ENCODE peak calls at places on chromosomes 5 and 9, in seven cellular contexts. J is A549, S is HCT116, Q is endothelial cell of umbilical vein, I is GM12878, V is K562, E is HepG2. X is an unnamed sample.

GRCh38 chr9:4549751-4550295 is 59.6 kb downstream of the SLC1A1 start:
- DNase-seq in S (no peak), Q (peak; percentile 53), J (no peak), V (no peak), I (no peak), E (no peak), X (no peak)

GRCh38 chr5:90916947-90917800 is 358.6 kb downstream of the ADGRV1 start:
- DNase-seq in I (no peak), J (no peak), S (no peak), Q (peak; percentile 79), V (no peak), E (no peak), X (no peak)

GRCh38 chr5:104611419-104611818 is 1048.8 kb upstream of the NUDT12 start:
- DNase-seq in I (no peak), E (no peak), Q (peak; percentile 3), J (no peak), S (no peak), V (no peak), X (no peak)

GRCh38 chr5:170626507-170627150 is 122.8 kb downstream of the KCNIP1 start:
- DNase-seq in E (no peak), I (no peak), S (no peak), J (no peak), Q (no peak), V (no peak), X (no peak)

GRCh38 chr5:1987471-1987870 is 104.7 kb upstream of the IRX4 start:
- DNase-seq in E (no peak), Q (no peak), V (no peak), S (no peak), I (no peak), J (no peak), X (no peak)

GRCh38 chr9:5514608-5515260 is 4.4 kb downstream of the PDCD1LG2 start:
- DNase-seq in Q (no peak), E (no peak), V (no peak), J (no peak), S (no peak), I (peak; percentile 77), X (no peak)

GRCh38 chr9:99531313-99531712 is 290.4 kb upstream of the NR4A3 start:
- DNase-seq in Q (no peak), E (no peak), S (no peak), J (no peak), I (no peak), V (no peak), X (no peak)

GRCh38 chr5:102090770-102091169 is 205.3 kb downstream of the SLCO4C1 start:
- DNase-seq in S (peak; percentile 36), Q (no peak), E (peak; percentile 77), I (no peak), J (no peak), V (peak; percentile 14), X (peak; percentile 47)

GRCh38 chr9:78035369-78035993 is 3.9 kb upstream of the GNAQ start:
- DNase-seq in I (peak; percentile 7), Q (peak; percentile 88), S (peak; percentile 65), E (peak; percentile 69), V (peak; percentile 45), J (peak; percentile 40), X (peak; percentile 89)

GRCh38 chr5:174058433-174059122 is 13.1 kb downstream of the NSG2 start:
- DNase-seq in J (no peak), I (no peak), V (no peak), S (no peak), E (no peak), Q (no peak), X (no peak)

GRCh38 chr5:77935516-77936364 is 159.6 kb upstream of the TBCA start:
- DNase-seq in Q (no peak), E (no peak), S (no peak), V (no peak), I (peak; percentile 44), J (no peak), X (peak; percentile 90)

GRCh38 chr5:152956943-152957613 is 533.4 kb upstream of the GRIA1 start:
- DNase-seq in J (no peak), E (no peak), I (no peak), V (no peak), Q (no peak), S (no peak), X (no peak)

GRCh38 chr9:137224850-137225694 is at the start of gene CYSRT1:
- DNase-seq in I (no peak), E (no peak), Q (no peak), S (no peak), J (no peak), V (peak; percentile 27), X (no peak)

GRCh38 chr9:89387970-89388867 is 69.9 kb downstream of the SECISBP2 start:
- DNase-seq in V (no peak), E (peak; percentile 65), J (no peak), Q (no peak), S (no peak), I (no peak), X (peak; percentile 96)

GRCh38 chr9:128104171-128104618 is 23.3 kb downstream of the PTGES2 start:
- DNase-seq in I (no peak), S (no peak), E (peak; percentile 87), J (no peak), Q (peak; percentile 58), V (no peak), X (no peak)

GRCh38 chr5:166639151-166639550 is 1652.3 kb upstream of the WWC1 start:
- DNase-seq in Q (no peak), E (no peak), S (no peak), J (no peak), I (no peak), V (no peak), X (no peak)

GRCh38 chr9:115601456-115601855 is 483.5 kb upstream of the TNC start:
- DNase-seq in Q (no peak), V (no peak), I (no peak), E (no peak), J (no peak), S (no peak), X (no peak)

GRCh38 chr5:45507174-45507573 is 189.0 kb downstream of the HCN1 start:
- DNase-seq in I (no peak), J (no peak), Q (peak; percentile 78), S (no peak), E (no peak), V (no peak), X (no peak)

DNA sequence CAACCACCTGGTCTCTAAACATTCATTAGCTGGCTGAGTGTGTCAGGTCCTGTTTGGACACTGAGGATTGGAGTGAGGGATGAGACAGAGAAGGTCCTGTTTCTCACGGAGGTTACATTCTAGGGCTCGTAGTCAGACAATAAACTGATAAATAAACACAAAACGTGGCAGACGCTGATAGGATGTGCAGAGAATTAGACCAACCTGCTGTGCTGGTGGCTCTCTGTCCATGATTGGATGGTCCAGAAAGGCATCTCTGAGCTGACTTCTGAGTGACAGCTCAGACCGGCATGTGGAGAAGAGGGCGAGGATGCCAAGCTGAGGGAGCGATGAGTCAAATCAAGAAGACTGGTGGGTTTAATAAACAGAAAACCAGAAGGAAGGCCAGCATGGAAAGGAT is 132.3 kb upstream of the TAF11L2 start:
- DNase-seq in S (no peak), E (no peak), J (peak; percentile 42), V (no peak), I (no peak), Q (no peak), X (no peak)
- H3K4me3 ChIP-seq in S (no peak overlapping the region), E (no peak overlapping the region), J (no peak overlapping the region), V (no peak overlapping the region), I (no peak overlapping the region), Q (no peak overlapping the region), X (no peak overlapping the region)

DNA sequence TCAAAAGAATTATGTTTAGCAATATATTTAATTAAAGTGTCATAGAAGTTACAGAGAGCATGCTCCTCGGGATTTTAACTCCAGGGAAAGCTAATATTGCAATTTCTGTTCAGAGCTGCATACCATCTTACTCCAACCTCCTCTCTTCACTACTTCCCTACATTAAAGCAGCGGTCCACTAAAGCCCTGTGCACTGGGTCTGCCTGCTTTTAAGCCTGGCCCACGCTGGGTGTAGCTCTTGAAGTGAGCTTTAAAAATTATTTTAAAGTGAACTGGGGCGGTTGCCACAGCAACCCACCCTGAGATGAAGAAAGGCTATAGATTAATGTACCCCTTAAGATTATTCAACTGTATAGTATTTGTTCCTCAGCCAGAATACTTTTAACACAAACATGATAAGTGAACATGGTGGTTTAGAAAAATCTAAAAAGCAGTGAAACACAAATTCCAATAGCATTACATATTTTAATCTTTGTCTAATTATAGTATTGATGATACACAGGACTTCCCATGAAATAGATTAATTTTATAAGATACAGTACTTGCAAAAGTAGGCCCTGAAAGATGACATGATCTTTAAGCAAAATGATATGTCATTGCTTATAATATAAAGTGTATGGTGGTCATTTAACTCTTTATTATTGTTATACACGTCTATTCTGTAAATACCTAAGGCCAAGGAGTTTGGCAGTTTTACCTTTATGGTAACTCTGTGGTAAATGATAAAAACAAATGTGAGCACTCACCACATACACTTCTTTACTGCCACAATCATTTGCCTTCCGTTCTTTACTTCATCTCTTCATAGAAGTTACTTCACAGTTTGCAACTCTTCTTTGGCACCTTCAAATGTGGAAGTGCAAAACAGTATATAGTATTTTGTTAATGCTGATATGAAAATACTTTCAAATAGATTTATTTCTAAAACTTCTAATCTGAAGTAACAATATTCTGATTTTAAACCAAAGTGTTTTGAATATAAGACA is 4.1 kb upstream of the MEF2C start:
- DNase-seq in I (no peak), Q (no peak), S (no peak), E (no peak), J (no peak), V (no peak), X (no peak)
- TF ChIP-seq POLR2A in I (peak; percentile 37), Q (no peak), S (no peak), E (no peak), J (no peak), V (no peak), X (no peak)

GRCh38 chr9:371349-371748 is 156.7 kb downstream of the DOCK8 start:
- DNase-seq in S (no peak), I (no peak), Q (no peak), V (peak; percentile 23), J (no peak), E (no peak), X (no peak)
- TF ChIP-seq MAX in S (no peak), I (no peak), Q (no peak), V (no peak), J (no peak), E (no peak), X (no peak)

GRCh38 chr9:133537257-133537656 is 2.8 kb downstream of the ADAMTSL2 start:
- DNase-seq in I (no peak), S (no peak), Q (no peak), E (no peak), V (no peak), J (no peak), X (no peak)

GRCh38 chr9:133538176-133538575 is 3.7 kb downstream of the ADAMTSL2 start:
- DNase-seq in Q (no peak), V (no peak), S (no peak), J (no peak), I (no peak), E (no peak), X (no peak)

GRCh38 chr9:133540336-133541025 is 6.0 kb downstream of the ADAMTSL2 start:
- DNase-seq in I (peak; percentile 13), Q (no peak), J (no peak), S (no peak), E (no peak), V (peak; percentile 35), X (peak; percentile 72)

GRCh38 chr9:133538851-133539250 is 4.3 kb downstream of the ADAMTSL2 start:
- DNase-seq in S (no peak), J (no peak), E (no peak), I (no peak), V (no peak), Q (no peak), X (no peak)

DNA sequence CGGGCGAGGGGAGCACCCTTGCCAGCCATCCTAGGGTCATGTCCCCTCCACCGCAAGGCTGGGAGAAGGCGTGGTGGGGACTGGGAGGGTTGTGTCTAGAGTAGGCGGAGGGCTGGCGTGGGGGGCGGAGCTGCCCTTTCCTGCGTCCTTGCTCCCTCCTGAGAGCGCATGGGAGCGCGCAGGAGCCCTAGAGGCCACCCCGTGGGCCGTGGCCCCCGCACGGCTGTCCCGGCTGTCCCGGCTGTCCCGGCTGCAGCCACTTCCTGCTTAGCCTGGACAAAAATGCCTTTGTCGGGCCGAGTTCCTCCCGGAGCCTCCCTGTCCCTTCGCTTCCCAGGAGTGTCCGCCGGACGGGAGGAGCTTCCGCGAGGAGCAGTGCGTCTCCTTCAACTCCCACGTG is 4.9 kb downstream of the ADAMTSL2 start:
- DNase-seq in J (no peak), I (no peak), V (peak; percentile 78), Q (no peak), S (no peak), E (no peak), X (no peak)
- H3K4me3 ChIP-seq in J (no peak overlapping the region), I (no peak overlapping the region), V (no peak overlapping the region), Q (no peak overlapping the region), S (no peak overlapping the region), E (no peak overlapping the region), X (no peak overlapping the region)

X was measured in NB4.